ENCODE peak calls at places on chromosomes 7 and 10, in six cellular contexts. N is neuronal stem cell, W is H9, S is mesenchymal stem cell, R is H1, K is trophoblast cell. J is an unnamed sample.

GRCh38 chr10:100327007-100327700 is 2.9 kb downstream of the PKD2L1 start:
- DNase-seq in N (no peak), W (no peak), S (no peak), R (no peak), K (no peak), J (peak; percentile 10)

GRCh38 chr10:97069026-97069425 is 116.7 kb downstream of the SLIT1 start:
- DNase-seq in N (no peak), W (no peak), S (no peak), R (no peak), K (no peak), J (no peak)

GRCh38 chr7:121057878-121058277 is 69.4 kb downstream of the CPED1 start:
- DNase-seq in N (no peak), W (no peak), S (no peak), R (no peak), K (peak; percentile 21), J (no peak)

GRCh38 chr7:44141221-44141850 is at the start of gene MYL7:
- DNase-seq in N (no peak), W (no peak), S (no peak), R (no peak), K (no peak), J (no peak)

GRCh38 chr7:129612112-129613015 is 844 bp downstream of the NRF1 start:
- DNase-seq in N (peak; percentile 30), W (no peak), S (peak; percentile 69), R (no peak), K (peak; percentile 25), J (peak; percentile 53)

GRCh38 chr10:44576715-44577191 is 191.9 kb upstream of the CXCL12 start:
- DNase-seq in N (no peak), W (no peak), S (peak; percentile 3), R (no peak), K (no peak), J (peak; percentile 79)

GRCh38 chr10:61758440-61758839 is 95.7 kb downstream of the CABCOCO1 start:
- DNase-seq in N (no peak), W (no peak), S (peak; percentile 81), R (no peak), K (no peak), J (peak; percentile 79)

GRCh38 chr10:64115913-64116643 is 594.9 kb downstream of the REEP3 start:
- DNase-seq in N (no peak), W (peak; percentile 57), S (peak; percentile 4), R (no peak), K (peak; percentile 10), J (no peak)

GRCh38 chr7:139783647-139784385 is 6.0 kb upstream of the HIPK2 start:
- DNase-seq in N (no peak), W (no peak), S (no peak), R (no peak), K (no peak), J (no peak)

GRCh38 chr7:1112625-1113547 is 25.0 kb downstream of the GPER1 start:
- DNase-seq in N (no peak), W (no peak), S (no peak), R (no peak), K (no peak), J (no peak)

GRCh38 chr10:16828114-16828568 is 10.9 kb upstream of the RSU1 start:
- DNase-seq in N (peak; percentile 76), W (peak; percentile 78), S (peak; percentile 79), R (peak; percentile 43), K (peak; percentile 90), J (peak; percentile 83)

GRCh38 chr7:20219446-20220292 is 2.5 kb upstream of the MACC1 start:
- DNase-seq in N (no peak), W (peak; percentile 56), S (peak; percentile 99), R (no peak), K (peak; percentile 97), J (peak; percentile 99)

GRCh38 chr10:132940791-132941465 is 1.4 kb downstream of the CFAP46 start:
- DNase-seq in N (no peak), W (no peak), S (no peak), R (no peak), K (no peak), J (no peak)
- H3K14ac ChIP-seq in N (no peak overlapping the region), W (no peak overlapping the region), S (no peak overlapping the region), R (no peak overlapping the region), K (no peak overlapping the region), J (no peak overlapping the region)

GRCh38 chr10:31816318-31816717 is 112.3 kb downstream of the ARHGAP12 start:
- DNase-seq in N (no peak), W (no peak), S (peak; percentile 66), R (no peak), K (peak; percentile 55), J (peak; percentile 72)

GRCh38 chr10:31820794-31821369 is 107.7 kb downstream of the ARHGAP12 start:
- DNase-seq in N (no peak), W (no peak), S (no peak), R (no peak), K (no peak), J (peak; percentile 31)

GRCh38 chr10:31820096-31820495 is 108.5 kb downstream of the ARHGAP12 start:
- DNase-seq in N (no peak), W (no peak), S (no peak), R (no peak), K (no peak), J (no peak)

GRCh38 chr10:31822150-31822549 is 106.5 kb downstream of the ARHGAP12 start:
- DNase-seq in N (no peak), W (no peak), S (no peak), R (no peak), K (no peak), J (peak; percentile 2)

GRCh38 chr10:31819393-31819820 is 109.2 kb downstream of the ARHGAP12 start:
- DNase-seq in N (no peak), W (no peak), S (no peak), R (no peak), K (peak; percentile 43), J (no peak)
- H3K14ac ChIP-seq in N (no peak overlapping the region), W (no peak overlapping the region), S (no peak overlapping the region), R (no peak overlapping the region), K (no peak overlapping the region), J (peak overlapping the region; percentile 54)

GRCh38 chr10:74347522-74347921 is 196.5 kb downstream of the ADK start:
- DNase-seq in N (no peak), W (no peak), S (no peak), R (no peak), K (no peak), J (no peak)
- H3K14ac ChIP-seq in N (no peak overlapping the region), W (no peak overlapping the region), S (no peak overlapping the region), R (no peak overlapping the region), K (no peak overlapping the region), J (no peak overlapping the region)

DNA sequence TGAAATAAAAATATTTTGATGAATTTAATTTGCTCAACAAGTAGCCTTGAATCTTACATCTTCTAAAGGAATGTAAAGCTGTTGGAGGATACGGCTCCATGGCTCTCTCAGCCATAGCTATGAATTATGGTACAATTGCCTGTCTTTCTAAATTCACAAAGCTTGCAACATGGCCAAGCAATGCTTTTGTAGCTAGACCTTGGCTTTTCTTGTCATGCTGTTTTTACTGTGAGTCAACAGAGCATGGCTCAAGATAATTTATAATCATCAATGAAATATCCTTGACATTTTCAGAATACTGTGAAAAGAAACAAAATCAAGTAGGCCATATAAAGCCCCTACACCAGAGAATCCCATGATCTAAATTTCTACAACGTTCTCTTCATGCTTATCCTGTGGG is 286.6 kb downstream of the CACNA2D1 start:
- DNase-seq in N (no peak), W (no peak), S (peak; percentile 15), R (no peak), K (no peak), J (peak; percentile 7)
- H3K14ac ChIP-seq in N (no peak overlapping the region), W (no peak overlapping the region), S (no peak overlapping the region), R (no peak overlapping the region), K (no peak overlapping the region), J (no peak overlapping the region)

DNA sequence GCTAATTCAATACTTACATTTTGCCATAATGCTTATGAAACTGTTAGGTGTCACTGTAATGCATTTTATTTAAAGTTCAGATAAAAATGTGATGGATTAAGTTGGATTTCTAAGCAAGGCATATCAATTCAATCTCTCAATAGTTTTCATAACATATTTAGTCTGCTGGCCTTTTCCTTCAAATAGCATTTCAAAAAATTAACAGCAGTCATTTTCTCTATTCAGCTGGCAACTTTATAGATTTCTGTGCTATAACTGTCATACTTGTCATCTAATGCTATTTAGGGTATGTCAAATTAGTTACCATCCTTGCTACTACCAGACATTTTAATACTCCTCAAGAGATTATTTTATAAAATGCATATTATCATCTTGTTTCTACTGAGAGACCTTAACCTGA is 4.3 kb downstream of the GAD2 start:
- DNase-seq in N (no peak), W (no peak), S (no peak), R (no peak), K (no peak), J (no peak)
- H3K14ac ChIP-seq in N (no peak overlapping the region), W (no peak overlapping the region), S (no peak overlapping the region), R (no peak overlapping the region), K (no peak overlapping the region), J (no peak overlapping the region)

GRCh38 chr7:64633401-64633800 is 32.5 kb upstream of the ZNF107 start:
- DNase-seq in N (no peak), W (no peak), S (no peak), R (no peak), K (no peak), J (no peak)

GRCh38 chr7:64628192-64628591 is 37.7 kb upstream of the ZNF107 start:
- DNase-seq in N (no peak), W (no peak), S (no peak), R (no peak), K (peak; percentile 72), J (no peak)

GRCh38 chr7:64628721-64629120 is 37.2 kb upstream of the ZNF107 start:
- DNase-seq in N (no peak), W (no peak), S (no peak), R (no peak), K (peak; percentile 82), J (no peak)

GRCh38 chr7:64632029-64632428 is 33.9 kb upstream of the ZNF107 start:
- DNase-seq in N (no peak), W (no peak), S (no peak), R (no peak), K (no peak), J (no peak)

GRCh38 chr7:64630496-64630895 is 35.4 kb upstream of the ZNF107 start:
- DNase-seq in N (no peak), W (no peak), S (no peak), R (no peak), K (peak; percentile 60), J (peak; percentile 15)
- H3K14ac ChIP-seq in N (no peak overlapping the region), W (no peak overlapping the region), S (no peak overlapping the region), R (no peak overlapping the region), K (no peak overlapping the region), J (no peak overlapping the region)

DNA sequence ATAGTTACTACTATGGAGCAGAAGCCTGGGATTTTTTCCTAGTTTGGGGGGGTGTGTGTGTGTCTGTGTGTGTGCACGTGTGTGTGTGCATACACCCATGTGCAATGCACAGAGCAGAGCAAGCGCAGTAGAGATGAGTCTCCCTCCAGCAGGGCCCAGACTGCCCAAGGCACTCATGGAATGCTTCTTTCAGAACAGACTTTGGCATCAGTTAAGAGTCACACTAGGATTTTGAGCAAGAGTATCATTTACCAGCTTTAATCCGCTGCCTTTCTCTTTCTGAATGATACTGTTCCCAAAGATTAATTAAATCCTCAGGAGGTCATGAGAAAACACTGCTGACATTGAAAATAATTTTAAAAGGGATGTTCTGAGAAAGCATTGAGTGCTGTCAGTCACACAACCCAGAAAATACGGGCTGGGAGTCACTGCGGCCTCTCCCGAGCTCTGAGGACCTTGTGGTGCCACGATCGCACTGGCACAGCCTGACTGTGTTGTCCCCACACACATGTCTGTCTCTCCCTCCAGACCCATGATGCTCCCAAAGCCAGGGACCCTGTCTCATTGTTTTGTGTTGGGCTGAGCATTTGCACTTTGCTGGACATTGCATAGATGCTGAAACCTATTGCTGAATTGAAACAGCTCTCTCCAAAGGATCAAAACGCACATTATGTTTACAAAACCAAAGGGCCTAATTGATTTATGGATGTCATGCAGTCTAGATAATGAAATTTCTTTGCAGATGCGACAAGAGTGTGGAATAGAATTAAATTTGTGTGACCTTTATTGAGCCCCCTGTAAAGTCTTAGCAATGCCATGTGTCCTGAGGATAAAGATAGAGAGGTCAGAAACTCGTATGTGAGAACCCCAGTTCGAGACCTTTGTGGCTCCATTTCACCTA is 54.7 kb upstream of the FIGNL1 start:
- DNase-seq in N (no peak), W (no peak), S (no peak), R (no peak), K (peak; percentile 30), J (no peak)
- H3K14ac ChIP-seq in N (no peak overlapping the region), W (no peak overlapping the region), S (no peak overlapping the region), R (no peak overlapping the region), K (no peak overlapping the region), J (no peak overlapping the region)